ENCODE peak calls at places on chromosomes 4 and X, in seven cellular contexts. P, C, J, V, N, S and Z are unnamed samples.

GRCh38 chr4:129926936-129927335 is 831.0 kb downstream of the C4orf33 start:
- DNase-seq in P (peak), C (no peak), J (no peak), V (no peak), N (no peak), S (no peak), Z (no peak)

GRCh38 chrX:67543818-67544217 is at the start of gene AR:
- DNase-seq in P (no peak), C (peak), J (peak), V (peak), N (peak), S (peak), Z (no peak)

GRCh38 chr4:178165251-178165650 is 723.0 kb upstream of the AGA start:
- DNase-seq in P (no peak), C (no peak), J (no peak), V (no peak), N (no peak), S (no peak), Z (no peak)

GRCh38 chr4:1235381-1236102 is 13.4 kb downstream of the CTBP1 start:
- DNase-seq in P (no peak), C (no peak), J (no peak), V (no peak), N (no peak), S (no peak), Z (no peak)

GRCh38 chrX:100895365-100896075 is 21.4 kb upstream of the NOX1 start:
- DNase-seq in P (peak), C (peak), J (peak), V (peak), N (peak), S (peak), Z (peak)

GRCh38 chr4:4671774-4672349 is 130.0 kb upstream of the STX18 start:
- DNase-seq in P (no peak), C (peak), J (no peak), V (peak), N (no peak), S (no peak), Z (no peak)

GRCh38 chr4:177093964-177094363 is 215.7 kb upstream of the NEIL3 start:
- DNase-seq in P (no peak), C (peak), J (no peak), V (no peak), N (no peak), S (no peak), Z (no peak)

GRCh38 chrX:41051303-41051702 is 33.9 kb upstream of the USP9X start:
- DNase-seq in P (no peak), C (no peak), J (no peak), V (no peak), N (no peak), S (no peak), Z (no peak)

DNA sequence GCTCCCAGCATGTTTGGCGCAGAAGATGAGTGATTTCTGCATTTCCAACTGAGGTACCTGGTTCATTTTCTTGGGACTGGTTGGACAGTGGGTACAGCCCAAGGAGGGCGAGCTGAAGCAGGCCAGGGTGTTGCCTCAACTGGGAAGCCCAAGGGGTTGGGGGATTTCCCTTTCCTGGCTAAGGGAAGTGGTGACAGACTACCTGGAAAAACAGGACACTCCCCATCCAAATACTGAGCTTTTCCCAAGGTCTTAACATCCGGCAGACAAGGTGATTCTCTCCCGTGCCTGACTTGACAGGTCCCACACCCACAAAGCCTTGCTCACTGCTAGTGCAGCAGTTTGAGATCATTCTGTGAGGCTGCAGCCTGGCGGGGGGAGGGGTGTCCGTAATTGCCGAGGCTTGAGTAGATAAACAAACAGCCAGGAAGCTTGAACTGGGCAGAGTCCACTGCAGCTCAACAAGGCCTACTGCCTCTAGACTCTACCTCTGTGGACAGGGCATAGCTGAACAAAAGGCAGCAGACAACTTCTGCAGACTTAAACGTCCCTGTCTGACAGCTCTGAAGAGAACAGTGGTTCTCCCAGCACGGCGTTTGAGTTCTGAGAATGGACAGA is 307.7 kb upstream of the ARSJ start:
- DNase-seq in P (no peak), C (no peak), J (no peak), V (no peak), N (no peak), S (no peak), Z (no peak)
- H3K4me2 ChIP-seq in P (no peak), C (no peak), J (no peak), V (no peak), N (no peak), S (no peak), Z (no peak)

GRCh38 chrX:46571423-46572294 is 1.9 kb upstream of the CHST7 start:
- DNase-seq in P (no peak), C (no peak), J (no peak), V (no peak), N (no peak), S (peak), Z (no peak)
- H3K4me2 ChIP-seq in P (no peak), C (no peak), J (no peak), V (no peak), N (no peak), S (no peak), Z (no peak)

GRCh38 chr4:56244681-56245080 is 142.6 kb downstream of the AASDH start:
- DNase-seq in P (no peak), C (no peak), J (no peak), V (no peak), N (no peak), S (no peak), Z (no peak)
- H3K4me2 ChIP-seq in P (no peak), C (no peak), J (no peak), V (no peak), N (no peak), S (no peak), Z (no peak)

GRCh38 chr4:66604192-66604591 is 933.9 kb upstream of the EPHA5 start:
- DNase-seq in P (no peak), C (no peak), J (no peak), V (no peak), N (no peak), S (no peak), Z (no peak)

GRCh38 chr4:66606215-66606614 is 935.9 kb upstream of the EPHA5 start:
- DNase-seq in P (no peak), C (no peak), J (no peak), V (no peak), N (no peak), S (no peak), Z (no peak)

GRCh38 chr4:66606908-66607307 is 936.6 kb upstream of the EPHA5 start:
- DNase-seq in P (no peak), C (no peak), J (no peak), V (no peak), N (peak), S (no peak), Z (no peak)

GRCh38 chr4:66613591-66613990 is 931.7 kb downstream of the CENPC start:
- DNase-seq in P (no peak), C (peak), J (no peak), V (no peak), N (no peak), S (no peak), Z (no peak)

GRCh38 chr4:66609014-66609413 is 936.3 kb downstream of the CENPC start:
- DNase-seq in P (no peak), C (no peak), J (no peak), V (no peak), N (no peak), S (no peak), Z (no peak)
- H3K4me2 ChIP-seq in P (no peak), C (no peak), J (no peak), V (no peak), N (no peak), S (no peak), Z (no peak)